ENCODE peak calls at places on chromosomes 4 and X, in four cellular contexts. L is HCT116, K is Karpas-422, U is prostate gland. C is an unnamed sample. For H3K4me1, the result is how much of the 10 kb centered on the place peaks cover.

GRCh38 chrX:40097492-40098263 is at the start of gene BCOR:
- DNase-seq in L (no peak), K (peak), U (peak), C (peak)

GRCh38 chr4:26342328-26343040 is 21.7 kb downstream of the RBPJ start:
- DNase-seq in L (peak), K (no peak), U (no peak), C (no peak)

GRCh38 chrX:124216396-124217124 is 115.9 kb upstream of the TEX13D start:
- DNase-seq in L (no peak), K (no peak), U (no peak), C (no peak)

GRCh38 chrX:42490111-42490510 is 287.9 kb downstream of the PPP1R2C start:
- DNase-seq in L (no peak), K (no peak), U (no peak), C (no peak)

GRCh38 chrX:115642895-115643530 is 82.0 kb downstream of the PLS3 start:
- DNase-seq in L (peak), K (peak), U (peak), C (peak)

GRCh38 chrX:716136-716535 is 85.5 kb downstream of the SHOX start:
- DNase-seq in L (no peak), K (no peak), U (no peak), C (no peak)

GRCh38 chrX:41981481-41982013 is 58.2 kb upstream of the CASK start:
- DNase-seq in L (no peak), K (no peak), U (no peak), C (no peak)

GRCh38 chr4:90950385-90950841 is 823.2 kb downstream of the CCSER1 start:
- DNase-seq in L (no peak), K (no peak), U (no peak), C (no peak)

GRCh38 chr4:53780736-53781400 is 189.6 kb upstream of the LNX1 start:
- DNase-seq in L (no peak), K (no peak), U (no peak), C (no peak)

GRCh38 chr4:15690020-15690809 is 8.6 kb downstream of the FAM200B start:
- DNase-seq in L (peak), K (no peak), U (no peak), C (no peak)

GRCh38 chr4:134906404-134907023 is 704.9 kb upstream of the PABPC4L start:
- DNase-seq in L (no peak), K (no peak), U (no peak), C (no peak)

GRCh38 chr4:177108708-177109107 is 201.0 kb upstream of the NEIL3 start:
- DNase-seq in L (no peak), K (no peak), U (no peak), C (no peak)

GRCh38 chr4:126939401-126939800 is 693.4 kb upstream of the INTU start:
- DNase-seq in L (no peak), K (no peak), U (no peak), C (no peak)

GRCh38 chrX:112736310-112736709 is 56.6 kb upstream of the LHFPL1 start:
- DNase-seq in L (no peak), K (no peak), U (no peak), C (no peak)

GRCh38 chr4:55733874-55734437 is 85.6 kb upstream of the EXOC1L start:
- DNase-seq in L (peak), K (no peak), U (peak), C (no peak)

GRCh38 chr4:183971938-183972490 is 66.9 kb downstream of the STOX2 start:
- DNase-seq in L (no peak), K (no peak), U (no peak), C (no peak)

GRCh38 chr4:76108467-76109181 is 34.1 kb downstream of the ART3 start:
- DNase-seq in L (no peak), K (peak), U (no peak), C (peak)

GRCh38 chrX:102808336-102808735 is 87.8 kb downstream of the GPRASP3 start:
- DNase-seq in L (no peak), K (no peak), U (no peak), C (no peak)

GRCh38 chr4:22179124-22179874 is 230.7 kb upstream of the KCNIP4 start:
- DNase-seq in L (no peak), K (no peak), U (no peak), C (no peak)

GRCh38 chr4:140851032-140851636 is 94.9 kb upstream of the TBC1D9 start:
- DNase-seq in L (peak), K (peak), U (peak), C (peak)

GRCh38 chr4:99201687-99202086 is 17.4 kb downstream of the ADH6 start:
- DNase-seq in L (no peak), K (peak), U (no peak), C (no peak)

GRCh38 chr4:71772592-71772991 is 11.3 kb downstream of the GC start:
- DNase-seq in L (no peak), K (peak), U (no peak), C (no peak)

GRCh38 chr4:77662396-77662795 is 56.8 kb downstream of the CXCL13 start:
- DNase-seq in L (no peak), K (no peak), U (no peak), C (no peak)

GRCh38 chrX:103831803-103832544 is at the start of gene RAB9B:
- DNase-seq in L (no peak), K (no peak), U (peak), C (no peak)

GRCh38 chr4:41912546-41912945 is 22.7 kb upstream of the TMEM33 start:
- DNase-seq in L (no peak), K (no peak), U (no peak), C (no peak)

GRCh38 chrX:108312938-108313337 is 125.3 kb downstream of the COL4A6 start:
- DNase-seq in L (peak), K (no peak), U (peak), C (no peak)

GRCh38 chr4:159735281-159736207 is 632.7 kb downstream of the RAPGEF2 start:
- DNase-seq in L (no peak), K (no peak), U (no peak), C (no peak)

GRCh38 chr4:111398906-111399330 is 746.3 kb upstream of the FAM241A start:
- DNase-seq in L (no peak), K (no peak), U (no peak), C (no peak)

GRCh38 chrX:109270580-109271484 is 211.1 kb downstream of the GUCY2F start:
- DNase-seq in L (peak), K (peak), U (peak), C (peak)

GRCh38 chr4:119731778-119732177 is 103.2 kb upstream of the PDE5A start:
- DNase-seq in L (no peak), K (no peak), U (no peak), C (no peak)
- H3K4me1 ChIP-seq in L (under half), K (under half), U (under half), C (under half)

GRCh38 chrX:23884427-23885024 is 23.2 kb downstream of the APOO start:
- DNase-seq in L (no peak), K (no peak), U (no peak), C (no peak)
- H3K27ac ChIP-seq in L (peak), K (no peak), U (no peak), C (no peak)

GRCh38 chr4:3406021-3406420 is 35.7 kb upstream of the HGFAC start:
- DNase-seq in L (no peak), K (no peak), U (no peak), C (no peak)

GRCh38 chr4:3407930-3408792 is 33.6 kb upstream of the HGFAC start:
- DNase-seq in L (no peak), K (no peak), U (no peak), C (no peak)

GRCh38 chr4:3407171-3407771 is 34.5 kb upstream of the HGFAC start:
- DNase-seq in L (no peak), K (no peak), U (no peak), C (no peak)

GRCh38 chr4:3405176-3405575 is 36.6 kb upstream of the HGFAC start:
- DNase-seq in L (no peak), K (no peak), U (no peak), C (no peak)

DNA sequence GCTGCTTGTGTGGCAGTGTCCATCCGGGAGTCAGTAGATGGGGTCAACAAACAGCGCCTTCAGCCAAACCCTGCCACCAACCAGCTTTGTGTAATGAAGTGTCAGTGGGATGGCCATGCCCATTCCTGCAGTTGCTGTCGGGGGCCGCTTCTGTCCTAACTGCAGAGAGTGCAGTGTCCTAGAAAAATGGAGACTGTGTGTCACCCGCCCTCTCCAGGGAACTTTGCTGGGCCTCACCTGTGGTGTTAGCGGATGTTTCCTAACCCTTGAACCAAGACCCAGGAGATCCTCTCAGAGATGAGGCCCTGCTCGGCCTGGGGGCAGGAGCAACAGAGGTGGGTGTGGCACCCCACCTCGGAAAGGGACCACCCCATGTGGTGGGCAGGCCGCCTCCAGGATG is 35.3 kb upstream of the HGFAC start:
- DNase-seq in L (no peak), K (no peak), U (no peak), C (no peak)
- H3K4me1 ChIP-seq in L (under half), K (under half), U (under half), C (under half)

GRCh38 chr4:7431696-7432530 is 2.8 kb downstream of the PSAPL1 start:
- DNase-seq in L (no peak), K (no peak), U (no peak), C (no peak)
- H3K27ac ChIP-seq in L (no peak), K (no peak), U (no peak), C (no peak)

GRCh38 chr4:95091272-95091671 is 333.5 kb downstream of the BMPR1B start:
- DNase-seq in L (no peak), K (no peak), U (no peak), C (peak)
- H3K4me1 ChIP-seq in L (under half), K (under half), U (under half), C (under half)

DNA sequence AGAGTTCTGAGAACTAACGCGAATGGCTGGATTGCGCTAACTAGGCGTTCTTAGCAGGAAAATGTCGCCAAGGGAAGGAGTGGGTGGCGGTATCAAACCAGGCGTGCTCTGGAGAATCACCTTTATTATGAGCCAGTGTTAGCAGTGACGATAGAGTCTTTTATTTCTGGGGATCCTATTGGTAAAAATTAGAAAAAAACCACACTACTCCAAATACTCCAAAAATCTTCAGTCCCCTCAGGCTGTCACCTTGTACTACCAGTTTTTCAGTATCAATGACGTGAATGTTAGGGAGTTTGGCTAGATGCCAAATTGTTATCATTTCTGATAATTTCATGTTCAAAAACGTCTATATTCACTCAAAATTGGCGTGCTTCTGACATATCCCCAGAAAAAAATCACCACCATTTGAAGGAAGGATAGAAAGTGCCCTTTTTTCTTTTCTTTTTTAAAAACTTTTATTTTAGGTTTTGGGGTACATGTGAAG is 1.5 kb downstream of the UGT8 start:
- DNase-seq in L (peak), K (no peak), U (no peak), C (peak)
- H3K27ac ChIP-seq in L (peak), K (no peak), U (no peak), C (no peak)

DNA sequence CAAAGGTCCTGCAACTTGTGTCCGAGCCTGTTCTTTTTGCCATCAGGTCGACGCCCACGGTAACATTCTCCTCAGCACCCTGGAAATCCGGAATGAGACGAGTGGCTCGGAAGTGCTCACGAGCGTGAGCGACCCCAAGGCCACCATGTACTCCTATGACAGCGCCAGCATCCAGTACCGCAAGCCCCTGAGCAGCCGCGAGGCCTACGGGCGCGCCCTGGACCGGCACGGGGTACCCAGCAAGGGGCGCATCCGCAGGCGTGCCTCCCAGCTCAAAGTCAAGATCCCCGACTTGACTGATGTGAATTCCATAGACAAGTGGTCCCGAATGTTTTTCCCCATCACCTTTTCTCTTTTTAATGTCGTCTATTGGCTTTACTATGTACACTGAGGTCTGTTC is 37.9 kb downstream of the COMMD8 start:
- DNase-seq in L (no peak), K (no peak), U (no peak), C (no peak)
- H3K4me1 ChIP-seq in L (under half), K (under half), U (under half), C (under half)

C was measured in OCI-LY7.